ENCODE peak calls at places on chromosomes 5 and 9, in five cellular contexts. One of them, this sample, is unnamed.

GRCh38 chr9:20981486-20981885 is 50.0 kb downstream of the HACD4 start:
- DNase-seq in suprapubic skin: no peak
- DNase-seq in heart left ventricle: no peak
- DNase-seq in adrenal gland: no peak
- DNase-seq in bronchial epithelial cell: no peak
- DNase-seq in this sample: no peak

GRCh38 chr5:134247411-134247810 is 21.5 kb upstream of the PPP2CA start:
- DNase-seq in suprapubic skin: no peak
- DNase-seq in heart left ventricle: no peak
- DNase-seq in adrenal gland: no peak
- DNase-seq in bronchial epithelial cell: peak
- DNase-seq in this sample: no peak

GRCh38 chr9:114553202-114553601 is 34.4 kb upstream of the ATP6V1G1 start:
- DNase-seq in suprapubic skin: no peak
- DNase-seq in heart left ventricle: no peak
- DNase-seq in adrenal gland: no peak
- DNase-seq in bronchial epithelial cell: no peak
- DNase-seq in this sample: no peak

GRCh38 chr5:181205735-181206401 is 872 bp upstream of the TRIM7 start:
- DNase-seq in suprapubic skin: peak
- DNase-seq in heart left ventricle: no peak
- DNase-seq in adrenal gland: no peak
- DNase-seq in bronchial epithelial cell: no peak
- DNase-seq in this sample: no peak

GRCh38 chr9:105881654-105882349 is 187.5 kb downstream of the TMEM38B start:
- DNase-seq in suprapubic skin: no peak
- DNase-seq in heart left ventricle: peak
- DNase-seq in adrenal gland: peak
- DNase-seq in bronchial epithelial cell: peak
- DNase-seq in this sample: peak

GRCh38 chr5:96776606-96777005 is 31.1 kb downstream of the ERAP1 start:
- DNase-seq in suprapubic skin: no peak
- DNase-seq in heart left ventricle: no peak
- DNase-seq in adrenal gland: no peak
- DNase-seq in bronchial epithelial cell: no peak
- DNase-seq in this sample: no peak

GRCh38 chr9:6973762-6974161 is 216.0 kb downstream of the KDM4C start:
- DNase-seq in suprapubic skin: no peak
- DNase-seq in heart left ventricle: no peak
- DNase-seq in adrenal gland: no peak
- DNase-seq in bronchial epithelial cell: peak
- DNase-seq in this sample: no peak

GRCh38 chr5:83376461-83376860 is 95.1 kb upstream of the VCAN start:
- DNase-seq in suprapubic skin: no peak
- DNase-seq in heart left ventricle: no peak
- DNase-seq in adrenal gland: no peak
- DNase-seq in bronchial epithelial cell: no peak
- DNase-seq in this sample: no peak

GRCh38 chr9:136467766-136468165 is 15.1 kb downstream of the SEC16A start:
- DNase-seq in suprapubic skin: no peak
- DNase-seq in heart left ventricle: no peak
- DNase-seq in adrenal gland: no peak
- DNase-seq in bronchial epithelial cell: no peak
- DNase-seq in this sample: no peak

GRCh38 chr5:633521-633955 is 21.4 kb downstream of the CEP72 start:
- DNase-seq in suprapubic skin: peak
- DNase-seq in heart left ventricle: no peak
- DNase-seq in adrenal gland: peak
- DNase-seq in bronchial epithelial cell: peak
- DNase-seq in this sample: no peak
- H3K4me3 ChIP-seq in suprapubic skin: no peak
- H3K4me3 ChIP-seq in heart left ventricle: no peak
- H3K4me3 ChIP-seq in adrenal gland: no peak
- H3K4me3 ChIP-seq in bronchial epithelial cell: no peak
- H3K4me3 ChIP-seq in this sample: no peak

DNA sequence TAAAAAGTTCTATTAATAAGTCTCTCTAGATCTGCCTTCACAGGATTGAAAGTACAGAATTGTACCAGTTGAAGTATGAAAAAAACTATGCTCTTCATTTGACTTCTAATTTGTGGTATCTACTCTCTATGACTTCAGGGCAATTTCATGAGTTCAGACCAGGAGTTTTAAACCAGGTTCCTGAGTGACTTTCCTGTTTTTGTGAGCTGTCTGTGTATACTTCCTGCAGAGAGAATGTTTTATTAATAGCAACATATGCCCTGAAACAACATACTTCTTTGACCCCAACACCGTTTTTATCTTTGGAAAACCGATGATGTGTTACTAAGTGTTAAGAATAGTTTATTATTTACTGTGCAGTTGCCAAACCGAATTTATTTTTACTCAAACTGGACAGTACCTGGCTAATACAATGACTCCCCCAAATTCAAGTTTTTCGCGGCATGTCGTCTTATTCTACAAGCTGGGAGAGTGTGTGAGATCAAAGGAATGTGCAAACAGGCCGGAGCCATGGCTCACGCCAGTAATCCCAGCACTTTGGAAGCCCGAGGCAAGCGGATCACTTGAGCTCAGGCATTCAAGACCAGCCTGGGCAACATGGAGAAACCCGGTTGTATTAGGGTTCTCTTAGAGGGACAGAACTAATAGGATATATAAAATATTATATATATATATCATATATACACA is 58.7 kb upstream of the ERBIN start:
- DNase-seq in suprapubic skin: no peak
- DNase-seq in heart left ventricle: no peak
- DNase-seq in adrenal gland: no peak
- DNase-seq in bronchial epithelial cell: no peak
- DNase-seq in this sample: no peak
- H3K4me3 ChIP-seq in suprapubic skin: no peak
- H3K4me3 ChIP-seq in heart left ventricle: no peak
- H3K4me3 ChIP-seq in adrenal gland: no peak
- H3K4me3 ChIP-seq in bronchial epithelial cell: no peak
- H3K4me3 ChIP-seq in this sample: no peak

GRCh38 chr9:109319072-109319630 is 1.7 kb downstream of the EPB41L4B start:
- DNase-seq in suprapubic skin: no peak
- DNase-seq in heart left ventricle: no peak
- DNase-seq in adrenal gland: peak
- DNase-seq in bronchial epithelial cell: peak
- DNase-seq in this sample: no peak
- H3K4me3 ChIP-seq in suprapubic skin: peak
- H3K4me3 ChIP-seq in heart left ventricle: peak
- H3K4me3 ChIP-seq in adrenal gland: no peak
- H3K4me3 ChIP-seq in bronchial epithelial cell: peak
- H3K4me3 ChIP-seq in this sample: no peak

GRCh38 chr5:68251804-68252648 is 36.5 kb downstream of the PIK3R1 start:
- DNase-seq in suprapubic skin: peak
- DNase-seq in heart left ventricle: peak
- DNase-seq in adrenal gland: no peak
- DNase-seq in bronchial epithelial cell: peak
- DNase-seq in this sample: no peak
- H3K4me3 ChIP-seq in suprapubic skin: peak
- H3K4me3 ChIP-seq in heart left ventricle: peak
- H3K4me3 ChIP-seq in adrenal gland: no peak
- H3K4me3 ChIP-seq in bronchial epithelial cell: no peak
- H3K4me3 ChIP-seq in this sample: no peak

GRCh38 chr5:122180863-122181519 is 51.6 kb downstream of the ZNF474 start:
- DNase-seq in suprapubic skin: no peak
- DNase-seq in heart left ventricle: no peak
- DNase-seq in adrenal gland: no peak
- DNase-seq in bronchial epithelial cell: peak
- DNase-seq in this sample: no peak
- H3K4me3 ChIP-seq in suprapubic skin: no peak
- H3K4me3 ChIP-seq in heart left ventricle: no peak
- H3K4me3 ChIP-seq in adrenal gland: no peak
- H3K4me3 ChIP-seq in bronchial epithelial cell: no peak
- H3K4me3 ChIP-seq in this sample: no peak

This sample was measured in BE2C.